ENCODE peak calls at places on chromosomes 5 and 9, in eight cellular contexts. X is anterior cingulate cortex; P is LHCN-M2; C is nucleus accumbens; Z is RPMI8226; I is stimulated activated CD4-positive, alpha-beta T cell treated with anti-CD3 and anti-CD28 coated beads, Interleukin-12 subunit alpha, Interleukin-12 subunit beta, amount 100 ng/mL, for 4 hours; E is DMS 273 treated with DMSO at 0.1 percent for 48 hours; G is GM04504. O is an unnamed sample.

GRCh38 chr9:95810133-95810532 is 65.4 kb upstream of the ERCC6L2 start:
- DNase-seq in I (no peak), C (no peak), X (no peak), P (no peak), E (no peak), Z (no peak), G (no peak), O (no peak)

GRCh38 chr5:103502651-103503050 is 59.9 kb downstream of the NUDT12 start:
- DNase-seq in Z (no peak), E (no peak), X (no peak), P (no peak), I (no peak), G (no peak), C (no peak), O (no peak)

GRCh38 chr5:177428574-177429217 is 2.2 kb downstream of the GRK6 start:
- DNase-seq in P (no peak), G (no peak), I (no peak), E (no peak), C (no peak), X (no peak), Z (no peak), O (peak; percentile 37)

GRCh38 chr5:112119969-112120368 is 299.1 kb downstream of the EPB41L4A start:
- DNase-seq in P (no peak), C (no peak), E (no peak), I (no peak), G (no peak), Z (no peak), X (no peak), O (no peak)

GRCh38 chr5:79831910-79832309 is 142.3 kb downstream of the CMYA5 start:
- DNase-seq in P (no peak), X (no peak), C (no peak), E (no peak), I (no peak), Z (no peak), G (no peak), O (no peak)

GRCh38 chr9:4680750-4681149 is 1.4 kb downstream of the CDC37L1 start:
- DNase-seq in X (no peak), I (no peak), Z (no peak), P (peak; percentile 71), E (no peak), C (no peak), G (no peak), O (no peak)

GRCh38 chr5:65172486-65173129 is 309.1 kb downstream of the ADAMTS6 start:
- DNase-seq in G (peak; percentile 25), P (peak; percentile 79), I (peak; percentile 13), C (no peak), X (no peak), Z (no peak), E (no peak), O (no peak)

GRCh38 chr5:1836891-1837880 is 36.0 kb downstream of the NDUFS6 start:
- DNase-seq in G (no peak), X (no peak), Z (no peak), P (no peak), C (no peak), E (no peak), I (no peak), O (no peak)

GRCh38 chr5:120678279-120678678 is 214.2 kb downstream of the PRR16 start:
- DNase-seq in C (no peak), P (no peak), G (no peak), Z (no peak), I (no peak), E (no peak), X (no peak), O (no peak)

GRCh38 chr9:15578719-15579118 is 25.9 kb downstream of the CCDC171 start:
- DNase-seq in E (no peak), X (no peak), P (no peak), Z (no peak), C (no peak), I (no peak), G (no peak), O (no peak)

GRCh38 chr9:126494264-126494663 is 119.5 kb upstream of the LMX1B start:
- DNase-seq in C (no peak), G (no peak), Z (peak; percentile 47), P (no peak), I (no peak), X (no peak), E (no peak), O (no peak)

GRCh38 chr5:124876564-124876963 is 130.1 kb upstream of the ZNF608 start:
- DNase-seq in P (no peak), I (no peak), Z (no peak), G (no peak), C (no peak), E (no peak), X (no peak), O (no peak)

GRCh38 chr9:135514342-135515082 is 6.7 kb upstream of the LCN1 start:
- DNase-seq in G (no peak), P (no peak), X (no peak), Z (no peak), C (no peak), I (no peak), E (no peak), O (peak; percentile 16)

GRCh38 chr9:95157491-95158151 is 159.9 kb downstream of the FANCC start:
- DNase-seq in C (no peak), P (peak; percentile 78), Z (no peak), X (no peak), E (peak; percentile 72), G (peak; percentile 36), I (no peak), O (no peak)

GRCh38 chr5:176844706-176845391 is 34.5 kb downstream of the UNC5A start:
- DNase-seq in I (no peak), P (no peak), E (no peak), X (no peak), G (peak; percentile 8), Z (peak; percentile 88), C (no peak), O (no peak)

GRCh38 chr5:149831492-149831891 is 101.4 kb downstream of the PPARGC1B start:
- DNase-seq in I (peak; percentile 16), E (no peak), X (no peak), P (peak; percentile 44), Z (no peak), G (no peak), C (no peak), O (peak; percentile 45)